ENCODE peak calls at places on chromosomes 2 and 18, in four cellular contexts. F is SK-N-SH, Y is K562, B is GM12878. Q is an unnamed sample.

GRCh38 chr2:210558708-210559107 is 2.3 kb downstream of the CPS1 start:
- DNase-seq in F (no peak), Y (peak), B (no peak), Q (no peak)

GRCh38 chr2:10773841-10774341 is 38.7 kb downstream of the PDIA6 start:
- DNase-seq in F (peak), Y (no peak), B (no peak), Q (no peak)

GRCh38 chr2:241867776-241868420 is 1.6 kb upstream of the RTP5 start:
- DNase-seq in F (peak), Y (no peak), B (no peak), Q (no peak)

GRCh38 chr2:216195565-216195978 is 86.4 kb downstream of the XRCC5 start:
- DNase-seq in F (no peak), Y (no peak), B (no peak), Q (no peak)

GRCh38 chr2:105859694-105859951 is 114.9 kb downstream of the NCK2 start:
- DNase-seq in F (no peak), Y (no peak), B (no peak), Q (no peak)

GRCh38 chr2:149192425-149192824 is 138.0 kb upstream of the LYPD6 start:
- DNase-seq in F (no peak), Y (no peak), B (no peak), Q (no peak)

GRCh38 chr2:46387886-46388515 is 90.8 kb downstream of the EPAS1 start:
- DNase-seq in F (no peak), Y (no peak), B (no peak), Q (no peak)

GRCh38 chr2:112121682-112122254 is 16.4 kb upstream of the FBLN7 start:
- DNase-seq in F (peak), Y (peak), B (no peak), Q (peak)

GRCh38 chr2:241764272-241765241 is 12.1 kb upstream of the GAL3ST2 start:
- DNase-seq in F (peak), Y (no peak), B (no peak), Q (no peak)

GRCh38 chr2:237208373-237209045 is 122.8 kb downstream of the COPS8 start:
- DNase-seq in F (peak), Y (no peak), B (no peak), Q (no peak)

GRCh38 chr2:161844845-161845244 is 220.6 kb downstream of the SLC4A10 start:
- DNase-seq in F (no peak), Y (no peak), B (no peak), Q (no peak)

GRCh38 chr18:6961331-6961730 is 156.3 kb downstream of the LAMA1 start:
- DNase-seq in F (no peak), Y (no peak), B (no peak), Q (no peak)

GRCh38 chr2:7994397-7994951 is 687.4 kb upstream of the ID2 start:
- DNase-seq in F (peak), Y (no peak), B (no peak), Q (no peak)

GRCh38 chr2:196383799-196384198 is 212.4 kb upstream of the STK17B start:
- DNase-seq in F (no peak), Y (no peak), B (no peak), Q (no peak)

GRCh38 chr2:102237176-102237575 is 50.4 kb downstream of the IL1RL2 start:
- DNase-seq in F (no peak), Y (no peak), B (no peak), Q (no peak)

GRCh38 chr18:23652232-23652631 is 10.5 kb downstream of the ANKRD29 start:
- DNase-seq in F (no peak), Y (no peak), B (no peak), Q (no peak)

GRCh38 chr18:57121542-57122112 is 25.3 kb upstream of the BOD1L2 start:
- DNase-seq in F (no peak), Y (no peak), B (no peak), Q (no peak)

GRCh38 chr2:179701524-179702110 is 159.8 kb downstream of the ZNF385B start:
- DNase-seq in F (no peak), Y (no peak), B (no peak), Q (no peak)

GRCh38 chr2:61116302-61116701 is 45.7 kb upstream of the C2orf74 start:
- DNase-seq in F (no peak), Y (no peak), B (no peak), Q (no peak)

GRCh38 chr2:36569267-36569860 is 28.6 kb downstream of the FEZ2 start:
- DNase-seq in F (no peak), Y (no peak), B (no peak), Q (no peak)

GRCh38 chr18:41719808-41720207 is 235.2 kb upstream of the PIK3C3 start:
- DNase-seq in F (no peak), Y (no peak), B (no peak), Q (no peak)

GRCh38 chr2:37869756-37870155 is 55.3 kb upstream of the RMDN2 start:
- DNase-seq in F (no peak), Y (no peak), B (no peak), Q (no peak)

GRCh38 chr2:237536083-237536415 is 30.3 kb upstream of the PRLH start:
- DNase-seq in F (no peak), Y (no peak), B (no peak), Q (no peak)

DNA sequence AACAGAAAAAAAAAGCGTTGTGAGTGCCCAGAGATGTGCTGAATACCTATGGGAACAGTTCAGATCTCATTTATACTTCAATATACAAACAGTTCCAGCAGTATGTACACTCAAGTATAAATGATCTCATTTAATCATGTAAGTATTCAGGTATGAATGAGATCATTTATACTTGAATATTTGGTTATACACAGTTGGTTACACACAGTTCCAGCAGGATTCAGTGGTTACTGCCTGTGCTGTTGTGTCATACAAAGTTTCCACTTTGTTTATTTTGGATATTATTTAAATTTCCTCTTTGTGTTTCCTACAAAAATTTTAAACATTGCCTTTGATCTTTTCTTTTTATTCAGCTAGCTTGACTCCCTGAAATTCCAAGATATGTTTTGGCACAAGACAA is 293.5 kb upstream of the SLC39A10 start:
- DNase-seq in F (no peak), Y (no peak), B (no peak), Q (no peak)
- TF ChIP-seq RCOR1 in F (no peak), Y (no peak), B (no peak), Q (no peak)

DNA sequence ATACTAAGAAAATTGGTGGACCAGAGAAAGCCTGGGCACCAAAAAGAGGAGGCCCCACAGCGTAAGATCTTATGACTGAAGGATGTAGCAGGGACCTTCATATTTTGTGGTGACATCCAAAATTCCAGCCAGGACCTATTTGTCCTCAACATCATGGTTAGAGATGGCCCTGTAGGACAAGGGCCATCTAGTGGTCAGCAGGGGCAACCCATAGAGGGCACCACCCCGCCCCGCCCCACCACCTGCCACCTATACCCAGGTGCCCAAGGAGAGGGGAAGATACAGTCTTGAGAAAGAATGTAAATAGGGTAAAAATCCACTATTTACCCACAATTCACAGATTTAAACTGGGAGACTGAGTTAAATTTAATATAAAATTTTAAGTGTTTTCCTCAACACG is 59.6 kb upstream of the TMEM163 start:
- DNase-seq in F (peak), Y (peak), B (no peak), Q (peak)
- TF ChIP-seq CHD2 in F (no peak), Y (no peak), B (no peak), Q (no peak)

GRCh38 chr18:49756671-49757362 is 56.5 kb downstream of the ACAA2 start:
- DNase-seq in F (no peak), Y (no peak), B (no peak), Q (no peak)

GRCh38 chr18:49756135-49756534 is 57.2 kb downstream of the ACAA2 start:
- DNase-seq in F (no peak), Y (no peak), B (no peak), Q (no peak)

GRCh38 chr18:49758263-49758610 is 55.1 kb downstream of the ACAA2 start:
- DNase-seq in F (no peak), Y (no peak), B (no peak), Q (no peak)

GRCh38 chr18:49755489-49755888 is 57.8 kb downstream of the ACAA2 start:
- DNase-seq in F (no peak), Y (no peak), B (no peak), Q (no peak)

DNA sequence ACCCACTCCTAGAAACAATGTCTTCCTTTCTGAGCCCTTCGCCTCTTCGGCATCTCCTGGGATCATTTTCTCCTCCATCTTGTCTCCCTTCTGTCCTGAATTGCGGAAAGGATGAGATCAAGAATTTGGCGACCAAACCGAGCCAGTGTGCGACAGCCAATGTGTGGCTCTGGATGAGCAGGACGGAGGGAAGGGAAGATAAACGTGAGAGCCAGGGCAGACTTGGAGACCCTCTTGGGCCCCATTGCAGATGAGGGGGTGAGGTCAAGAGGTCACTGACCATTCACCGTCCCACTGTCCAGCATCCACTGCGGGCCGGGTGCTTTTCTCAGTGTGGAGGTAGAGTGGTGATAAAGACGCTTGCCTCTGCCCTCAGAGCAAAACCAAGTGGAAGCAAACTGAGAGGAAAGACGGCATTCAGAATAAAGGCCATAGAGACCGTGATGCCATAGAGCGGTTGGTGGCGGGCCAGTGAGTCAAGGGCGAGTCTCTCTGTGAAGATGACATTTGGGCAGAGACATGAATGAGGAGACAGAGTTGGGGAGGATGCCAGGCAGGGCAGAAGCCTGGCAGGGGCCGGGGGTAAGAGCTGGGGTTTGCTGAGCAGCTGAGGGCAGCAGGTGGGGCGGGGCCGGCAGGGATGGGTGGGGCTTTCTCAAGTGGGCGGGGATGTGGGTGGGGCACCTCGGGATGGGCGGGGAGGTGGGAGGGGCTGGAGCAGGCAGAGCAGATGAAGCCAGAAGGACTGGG is 55.6 kb downstream of the ACAA2 start:
- DNase-seq in F (peak), Y (peak), B (no peak), Q (peak)
- TF ChIP-seq RCOR1 in F (no peak), Y (no peak), B (no peak), Q (no peak)

DNA sequence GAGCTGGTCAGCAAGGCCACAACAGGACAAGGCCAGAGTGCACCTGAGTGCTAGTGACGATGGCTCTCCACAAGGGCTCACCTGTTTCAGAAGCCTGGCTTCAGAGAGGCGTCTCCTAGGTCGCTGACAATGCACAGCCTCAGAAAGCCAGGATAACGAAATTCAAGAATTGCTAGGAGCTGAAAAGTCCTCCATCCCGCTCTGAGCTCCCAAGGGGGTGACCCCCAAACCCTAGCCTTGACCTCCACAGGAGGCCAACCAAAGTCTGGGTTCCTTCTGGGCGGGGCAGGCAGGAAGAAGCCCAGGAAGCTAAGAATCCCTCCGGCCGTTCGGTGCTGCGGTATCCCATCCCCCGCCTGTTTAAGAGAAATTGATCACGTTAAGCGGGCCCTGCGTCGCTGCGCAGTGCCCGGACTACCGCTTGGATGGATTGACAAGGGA is 2.5 kb upstream of the OSR1 start:
- DNase-seq in F (peak), Y (no peak), B (no peak), Q (no peak)
- TF ChIP-seq CHD2 in F (no peak), Y (no peak), B (no peak), Q (no peak)

GRCh38 chr2:188306271-188306670 is 14.6 kb downstream of the GULP1 start:
- DNase-seq in F (no peak), Y (no peak), B (no peak), Q (no peak)

GRCh38 chr2:188305271-188305670 is 13.6 kb downstream of the GULP1 start:
- DNase-seq in F (no peak), Y (no peak), B (no peak), Q (no peak)

GRCh38 chr2:188308483-188308882 is 16.8 kb downstream of the GULP1 start:
- DNase-seq in F (no peak), Y (no peak), B (no peak), Q (no peak)

GRCh38 chr2:188309364-188309763 is 17.7 kb downstream of the GULP1 start:
- DNase-seq in F (no peak), Y (no peak), B (no peak), Q (no peak)

GRCh38 chr2:188307850-188308283 is 16.2 kb downstream of the GULP1 start:
- DNase-seq in F (peak), Y (no peak), B (no peak), Q (no peak)
- TF ChIP-seq RCOR1 in F (peak), Y (no peak), B (no peak), Q (no peak)

DNA sequence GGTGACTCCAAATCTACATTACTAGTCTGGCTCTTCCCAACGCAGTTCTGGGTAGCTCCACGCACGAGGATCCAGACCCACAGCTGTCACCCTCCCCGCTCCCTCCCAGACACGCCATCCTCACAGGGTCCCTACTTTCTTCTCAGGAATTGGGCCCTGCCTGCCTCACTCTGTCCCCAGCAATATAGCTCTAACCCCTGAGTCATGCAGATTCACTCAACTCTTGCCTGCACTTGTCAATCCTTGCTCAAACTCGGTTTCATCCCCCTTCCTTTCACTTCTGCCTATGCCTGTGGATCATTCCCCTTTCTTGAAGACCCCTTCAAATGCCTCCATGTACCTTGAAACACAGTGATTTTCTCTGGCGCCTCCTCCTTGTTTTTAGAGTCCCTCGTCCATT is 5.0 kb downstream of the ST8SIA5 start:
- DNase-seq in F (no peak), Y (no peak), B (no peak), Q (no peak)
- TF ChIP-seq CHD2 in F (no peak), Y (no peak), B (no peak), Q (no peak)

GRCh38 chr2:159799833-159800232 is 1.8 kb upstream of the CD302 start:
- DNase-seq in F (no peak), Y (no peak), B (no peak), Q (no peak)

GRCh38 chr2:159804941-159805340 is 6.9 kb upstream of the CD302 start:
- DNase-seq in F (no peak), Y (no peak), B (no peak), Q (no peak)

GRCh38 chr2:159803235-159803962 is 5.4 kb upstream of the CD302 start:
- DNase-seq in F (no peak), Y (no peak), B (no peak), Q (no peak)

GRCh38 chr2:159802673-159803072 is 4.7 kb upstream of the CD302 start:
- DNase-seq in F (no peak), Y (no peak), B (no peak), Q (no peak)

DNA sequence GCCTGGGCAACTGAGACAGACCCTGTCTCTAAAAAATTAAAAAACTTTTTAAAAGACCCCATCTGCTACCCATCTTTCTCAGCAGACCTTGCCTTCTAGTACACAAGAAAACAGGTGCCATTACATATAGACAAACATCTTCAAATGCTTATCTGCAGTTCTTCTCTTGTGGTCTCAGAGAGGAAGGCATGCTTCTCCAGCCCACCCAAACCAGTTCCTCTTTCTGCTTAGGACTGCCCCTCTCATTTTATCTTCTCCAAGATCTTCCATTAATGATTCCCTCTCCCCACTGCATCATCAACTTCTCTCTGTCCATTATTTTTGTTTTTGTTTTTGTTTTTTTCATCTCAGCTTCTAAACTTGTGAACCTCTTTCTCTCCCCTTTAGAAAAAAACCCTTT is 3.9 kb upstream of the CD302 start:
- DNase-seq in F (no peak), Y (no peak), B (no peak), Q (no peak)
- TF ChIP-seq RCOR1 in F (no peak), Y (no peak), B (no peak), Q (no peak)

GRCh38 chr2:45272549-45273245 is 263.4 kb upstream of the SIX2 start:
- DNase-seq in F (no peak), Y (no peak), B (no peak), Q (no peak)

GRCh38 chr2:45274190-45274926 is 265.1 kb upstream of the SIX2 start:
- DNase-seq in F (no peak), Y (no peak), B (no peak), Q (no peak)

GRCh38 chr2:45275235-45275805 is 266.1 kb upstream of the SIX2 start:
- DNase-seq in F (no peak), Y (no peak), B (no peak), Q (peak)

GRCh38 chr2:45275806-45276205 is 266.6 kb upstream of the SIX2 start:
- DNase-seq in F (no peak), Y (no peak), B (no peak), Q (no peak)

DNA sequence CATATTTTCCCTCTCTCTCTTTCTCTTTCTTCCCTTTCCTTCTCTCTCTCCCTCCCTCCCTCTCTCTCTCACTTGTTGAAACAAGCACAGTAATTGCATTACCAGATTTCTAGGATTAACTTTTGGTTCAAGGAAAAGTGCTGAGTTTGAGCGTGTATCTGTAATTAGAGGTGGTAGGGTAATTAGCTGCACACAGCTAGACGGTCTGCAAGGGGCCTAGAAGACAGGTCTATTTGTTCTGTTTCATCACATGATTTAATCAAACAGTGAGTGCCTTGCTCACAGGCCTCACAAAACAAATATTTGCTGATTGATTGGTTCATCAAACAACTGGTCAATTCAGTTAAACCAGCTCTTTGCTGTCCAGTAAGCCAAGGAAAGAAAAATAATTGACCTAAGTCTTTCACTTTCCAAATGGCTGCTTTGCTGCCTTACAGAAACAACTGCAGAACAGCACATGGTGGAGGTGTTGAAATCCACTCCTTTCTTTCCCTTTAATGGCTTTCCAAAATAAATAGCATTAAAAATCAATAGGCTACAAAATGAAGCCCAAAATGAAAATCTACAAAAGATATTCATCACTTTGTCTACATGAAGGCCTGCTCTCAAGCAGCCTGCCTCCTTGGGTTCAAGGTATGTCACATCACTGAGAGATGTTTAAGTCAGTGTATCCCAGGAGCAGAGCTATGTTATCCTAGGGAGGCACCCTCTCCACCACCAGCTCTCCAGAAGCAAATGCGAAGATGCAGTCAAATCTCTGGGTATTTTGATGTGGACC is 264.3 kb upstream of the SIX2 start:
- DNase-seq in F (no peak), Y (no peak), B (no peak), Q (no peak)
- TF ChIP-seq CHD2 in F (no peak), Y (no peak), B (no peak), Q (no peak)

GRCh38 chr18:21331094-21331493 is 89.1 kb downstream of the GREB1L start:
- DNase-seq in F (no peak), Y (no peak), B (no peak), Q (no peak)
- TF ChIP-seq RCOR1 in F (no peak), Y (no peak), B (no peak), Q (no peak)

Q was measured in A549.